ENCODE peak calls at places on chromosomes 6 and 20, in seven cellular contexts. One of them, this sample, is unnamed.

GRCh38 chr6:16949696-16950095 is 152.2 kb upstream of the STMND1 start:
- DNase-seq in H9: no peak
- DNase-seq in mesenchymal stem cell: no peak
- DNase-seq in mesendoderm: no peak
- DNase-seq in neuronal stem cell: no peak
- DNase-seq in H1: no peak
- DNase-seq in trophoblast cell: no peak
- DNase-seq in this sample: no peak

GRCh38 chr6:161186173-161186769 is 87.6 kb downstream of the AGPAT4 start:
- DNase-seq in H9: no peak
- DNase-seq in mesenchymal stem cell: peak
- DNase-seq in mesendoderm: no peak
- DNase-seq in neuronal stem cell: no peak
- DNase-seq in H1: no peak
- DNase-seq in trophoblast cell: peak
- DNase-seq in this sample: peak

GRCh38 chr6:13445005-13445743 is 42.2 kb downstream of the GFOD1 start:
- DNase-seq in H9: no peak
- DNase-seq in mesenchymal stem cell: no peak
- DNase-seq in mesendoderm: no peak
- DNase-seq in neuronal stem cell: no peak
- DNase-seq in H1: no peak
- DNase-seq in trophoblast cell: peak
- DNase-seq in this sample: peak

GRCh38 chr6:36210157-36210556 is 13.6 kb downstream of the BRPF3 start:
- DNase-seq in H9: no peak
- DNase-seq in mesenchymal stem cell: no peak
- DNase-seq in mesendoderm: no peak
- DNase-seq in neuronal stem cell: no peak
- DNase-seq in H1: no peak
- DNase-seq in trophoblast cell: no peak
- DNase-seq in this sample: no peak

GRCh38 chr6:73722318-73723060 is 26.5 kb downstream of the CD109 start:
- DNase-seq in H9: no peak
- DNase-seq in mesenchymal stem cell: peak
- DNase-seq in mesendoderm: no peak
- DNase-seq in neuronal stem cell: no peak
- DNase-seq in H1: no peak
- DNase-seq in trophoblast cell: peak
- DNase-seq in this sample: peak

GRCh38 chr6:162864901-162865300 is 137.1 kb downstream of the PACRG start:
- DNase-seq in H9: no peak
- DNase-seq in mesenchymal stem cell: no peak
- DNase-seq in mesendoderm: no peak
- DNase-seq in neuronal stem cell: no peak
- DNase-seq in H1: no peak
- DNase-seq in trophoblast cell: no peak
- DNase-seq in this sample: no peak

GRCh38 chr20:51457281-51457932 is 85.1 kb downstream of the NFATC2 start:
- DNase-seq in H9: no peak
- DNase-seq in mesenchymal stem cell: peak
- DNase-seq in mesendoderm: no peak
- DNase-seq in neuronal stem cell: no peak
- DNase-seq in H1: no peak
- DNase-seq in trophoblast cell: no peak
- DNase-seq in this sample: peak

GRCh38 chr6:14596410-14596809 is 478.8 kb downstream of the CD83 start:
- DNase-seq in H9: no peak
- DNase-seq in mesenchymal stem cell: peak
- DNase-seq in mesendoderm: peak
- DNase-seq in neuronal stem cell: no peak
- DNase-seq in H1: no peak
- DNase-seq in trophoblast cell: peak
- DNase-seq in this sample: peak

GRCh38 chr6:152129606-152130249 is 322.2 kb downstream of the ESR1 start:
- DNase-seq in H9: peak
- DNase-seq in mesenchymal stem cell: peak
- DNase-seq in mesendoderm: peak
- DNase-seq in neuronal stem cell: no peak
- DNase-seq in H1: no peak
- DNase-seq in trophoblast cell: peak
- DNase-seq in this sample: peak

GRCh38 chr6:21270501-21271290 is 322.9 kb upstream of the SOX4 start:
- DNase-seq in H9: no peak
- DNase-seq in mesenchymal stem cell: no peak
- DNase-seq in mesendoderm: no peak
- DNase-seq in neuronal stem cell: no peak
- DNase-seq in H1: no peak
- DNase-seq in trophoblast cell: no peak
- DNase-seq in this sample: no peak

GRCh38 chr6:31806470-31807272 is at the start of gene LSM2:
- DNase-seq in H9: peak
- DNase-seq in mesenchymal stem cell: peak
- DNase-seq in mesendoderm: peak
- DNase-seq in neuronal stem cell: peak
- DNase-seq in H1: no peak
- DNase-seq in trophoblast cell: peak
- DNase-seq in this sample: peak

GRCh38 chr6:64861039-64861651 is 845.9 kb downstream of the EYS start:
- DNase-seq in H9: no peak
- DNase-seq in mesenchymal stem cell: no peak
- DNase-seq in mesendoderm: no peak
- DNase-seq in neuronal stem cell: no peak
- DNase-seq in H1: no peak
- DNase-seq in trophoblast cell: no peak
- DNase-seq in this sample: no peak

GRCh38 chr20:44247131-44247571 is at the start of gene GDAP1L1:
- DNase-seq in H9: peak
- DNase-seq in mesenchymal stem cell: no peak
- DNase-seq in mesendoderm: peak
- DNase-seq in neuronal stem cell: peak
- DNase-seq in H1: no peak
- DNase-seq in trophoblast cell: no peak
- DNase-seq in this sample: no peak

GRCh38 chr6:163836916-163837660 is 422.6 kb downstream of the QKI start:
- DNase-seq in H9: no peak
- DNase-seq in mesenchymal stem cell: no peak
- DNase-seq in mesendoderm: no peak
- DNase-seq in neuronal stem cell: no peak
- DNase-seq in H1: no peak
- DNase-seq in trophoblast cell: no peak
- DNase-seq in this sample: no peak

GRCh38 chr6:21201673-21202430 is 391.7 kb upstream of the SOX4 start:
- DNase-seq in H9: no peak
- DNase-seq in mesenchymal stem cell: no peak
- DNase-seq in mesendoderm: no peak
- DNase-seq in neuronal stem cell: no peak
- DNase-seq in H1: no peak
- DNase-seq in trophoblast cell: no peak
- DNase-seq in this sample: no peak

GRCh38 chr6:38728203-38728602 is 13.1 kb downstream of the DNAH8 start:
- DNase-seq in H9: no peak
- DNase-seq in mesenchymal stem cell: no peak
- DNase-seq in mesendoderm: no peak
- DNase-seq in neuronal stem cell: no peak
- DNase-seq in H1: no peak
- DNase-seq in trophoblast cell: no peak
- DNase-seq in this sample: no peak

GRCh38 chr6:41984623-41985022 is 43.0 kb upstream of the CCND3 start:
- DNase-seq in H9: no peak
- DNase-seq in mesenchymal stem cell: no peak
- DNase-seq in mesendoderm: no peak
- DNase-seq in neuronal stem cell: no peak
- DNase-seq in H1: no peak
- DNase-seq in trophoblast cell: no peak
- DNase-seq in this sample: no peak

DNA sequence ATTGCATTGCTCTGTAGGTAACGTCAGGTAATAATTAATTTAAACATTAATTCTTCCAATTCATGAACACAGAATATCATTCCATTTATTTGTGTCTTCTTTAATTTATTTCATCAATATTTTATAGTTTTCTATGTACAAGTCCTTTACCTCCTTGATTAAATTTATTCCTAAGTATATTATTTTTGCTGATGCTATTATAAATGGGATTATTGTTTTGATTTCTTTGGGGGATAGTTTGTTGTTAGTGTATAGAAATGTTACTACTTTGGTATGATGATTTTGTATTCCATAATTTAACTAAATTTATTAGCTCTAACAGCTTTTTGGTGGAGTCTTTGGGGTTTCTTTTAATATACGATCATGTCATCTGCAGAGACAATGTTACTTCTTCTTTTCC is 44.7 kb upstream of the CCND3 start:
- DNase-seq in H9: no peak
- DNase-seq in mesenchymal stem cell: no peak
- DNase-seq in mesendoderm: no peak
- DNase-seq in neuronal stem cell: no peak
- DNase-seq in H1: no peak
- DNase-seq in trophoblast cell: no peak
- DNase-seq in this sample: no peak
- H3K18ac ChIP-seq in H9: no peak
- H3K18ac ChIP-seq in mesenchymal stem cell: no peak
- H3K18ac ChIP-seq in mesendoderm: no peak
- H3K18ac ChIP-seq in neuronal stem cell: no peak
- H3K18ac ChIP-seq in H1: no peak
- H3K18ac ChIP-seq in trophoblast cell: no peak
- H3K18ac ChIP-seq in this sample: no peak

GRCh38 chr6:155316419-155316818 is 2.1 kb upstream of the TFB1M start:
- DNase-seq in H9: no peak
- DNase-seq in mesenchymal stem cell: no peak
- DNase-seq in mesendoderm: no peak
- DNase-seq in neuronal stem cell: no peak
- DNase-seq in H1: no peak
- DNase-seq in trophoblast cell: no peak
- DNase-seq in this sample: no peak

GRCh38 chr6:155314092-155314772 is at the start of gene TFB1M:
- DNase-seq in H9: peak
- DNase-seq in mesenchymal stem cell: peak
- DNase-seq in mesendoderm: peak
- DNase-seq in neuronal stem cell: peak
- DNase-seq in H1: peak
- DNase-seq in trophoblast cell: peak
- DNase-seq in this sample: peak

GRCh38 chr6:155315516-155315871 is 1.2 kb upstream of the TFB1M start:
- DNase-seq in H9: no peak
- DNase-seq in mesenchymal stem cell: peak
- DNase-seq in mesendoderm: no peak
- DNase-seq in neuronal stem cell: no peak
- DNase-seq in H1: no peak
- DNase-seq in trophoblast cell: no peak
- DNase-seq in this sample: no peak

GRCh38 chr6:155313602-155314091 is 637 bp downstream of the TFB1M start:
- DNase-seq in H9: no peak
- DNase-seq in mesenchymal stem cell: no peak
- DNase-seq in mesendoderm: no peak
- DNase-seq in neuronal stem cell: no peak
- DNase-seq in H1: no peak
- DNase-seq in trophoblast cell: peak
- DNase-seq in this sample: no peak

DNA sequence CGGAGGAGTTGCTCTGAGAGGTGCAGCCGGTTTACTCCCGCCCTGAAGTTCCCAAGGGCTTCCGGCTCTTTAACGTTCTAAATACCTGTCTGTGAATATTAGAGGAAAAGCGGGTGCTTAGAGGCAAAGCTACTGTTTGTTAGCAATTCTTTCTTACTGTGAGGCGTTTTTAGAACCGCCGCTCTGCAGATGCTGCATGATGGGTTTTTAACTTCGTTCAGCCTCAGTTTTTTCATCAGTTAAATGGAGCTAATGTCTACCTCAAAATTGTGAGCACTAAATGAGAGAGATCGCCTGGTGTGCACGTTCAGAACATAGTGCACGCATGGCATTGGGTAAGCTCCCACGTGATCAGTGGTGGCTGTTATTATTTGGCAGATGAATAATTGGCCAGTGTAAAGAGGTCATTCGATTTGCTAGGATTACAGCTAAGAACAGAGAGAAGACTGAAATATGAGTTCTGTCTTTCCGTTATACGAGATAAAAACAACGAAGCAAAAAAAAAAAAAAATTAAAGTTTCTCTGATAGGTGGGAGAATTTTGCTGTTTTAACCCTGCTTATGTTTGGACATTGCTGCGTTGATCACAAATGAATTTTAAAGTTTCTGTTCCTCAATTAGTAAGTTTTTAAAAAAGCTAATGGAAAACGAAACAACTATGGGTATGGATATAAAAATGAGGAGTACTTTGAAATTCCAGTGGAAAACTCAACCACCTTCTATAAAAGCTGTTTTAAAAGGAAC is 660 bp upstream of the TFB1M start:
- DNase-seq in H9: no peak
- DNase-seq in mesenchymal stem cell: peak
- DNase-seq in mesendoderm: no peak
- DNase-seq in neuronal stem cell: no peak
- DNase-seq in H1: no peak
- DNase-seq in trophoblast cell: no peak
- DNase-seq in this sample: peak
- H3K18ac ChIP-seq in H9: peak
- H3K18ac ChIP-seq in mesenchymal stem cell: peak
- H3K18ac ChIP-seq in mesendoderm: peak
- H3K18ac ChIP-seq in neuronal stem cell: no peak
- H3K18ac ChIP-seq in H1: peak
- H3K18ac ChIP-seq in trophoblast cell: no peak
- H3K18ac ChIP-seq in this sample: peak

DNA sequence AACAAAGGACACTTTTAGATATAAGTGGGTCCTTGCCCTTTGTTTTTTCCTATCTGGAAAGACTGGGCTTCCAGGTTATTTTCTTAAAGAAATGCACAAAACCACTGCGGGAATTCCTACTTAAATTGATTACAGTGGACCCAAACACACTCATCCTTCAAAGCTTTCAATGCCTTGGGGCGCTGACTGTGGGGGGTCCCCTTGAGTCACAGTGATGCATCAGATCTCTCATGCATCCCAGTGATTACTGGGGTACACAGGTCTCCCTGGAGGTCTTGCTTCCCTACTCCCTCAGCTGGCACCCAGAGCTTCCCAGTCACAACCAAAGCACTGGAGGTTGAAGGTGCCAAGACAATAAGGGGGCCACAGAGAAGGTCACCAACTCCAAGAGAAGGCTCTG is 20.7 kb downstream of the ABHD12 start:
- DNase-seq in H9: no peak
- DNase-seq in mesenchymal stem cell: no peak
- DNase-seq in mesendoderm: no peak
- DNase-seq in neuronal stem cell: no peak
- DNase-seq in H1: no peak
- DNase-seq in trophoblast cell: no peak
- DNase-seq in this sample: no peak
- H3K18ac ChIP-seq in H9: no peak
- H3K18ac ChIP-seq in mesenchymal stem cell: no peak
- H3K18ac ChIP-seq in mesendoderm: no peak
- H3K18ac ChIP-seq in neuronal stem cell: no peak
- H3K18ac ChIP-seq in H1: no peak
- H3K18ac ChIP-seq in trophoblast cell: no peak
- H3K18ac ChIP-seq in this sample: no peak

DNA sequence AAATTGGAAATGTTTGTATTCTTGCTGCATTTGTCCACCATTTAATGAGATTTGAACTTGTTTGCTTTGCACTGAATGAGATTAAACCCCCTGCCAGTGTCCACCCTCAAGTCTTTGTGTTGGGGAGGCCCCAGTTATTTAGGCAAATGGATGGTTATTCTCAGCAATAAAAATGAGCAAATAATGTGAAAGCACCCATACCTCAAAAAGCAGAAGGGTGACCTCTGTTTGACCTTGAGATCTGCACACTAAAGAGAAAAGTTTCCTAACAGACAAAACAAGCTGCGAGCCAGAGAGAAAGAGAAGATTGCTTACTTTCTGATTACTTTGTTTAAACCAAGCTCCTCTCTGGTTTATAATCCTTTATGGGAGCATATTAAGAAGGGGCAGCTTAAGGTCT is 30.4 kb upstream of the TRERF1 start:
- DNase-seq in H9: no peak
- DNase-seq in mesenchymal stem cell: peak
- DNase-seq in mesendoderm: no peak
- DNase-seq in neuronal stem cell: no peak
- DNase-seq in H1: no peak
- DNase-seq in trophoblast cell: no peak
- DNase-seq in this sample: peak
- H3K18ac ChIP-seq in H9: no peak
- H3K18ac ChIP-seq in mesenchymal stem cell: no peak
- H3K18ac ChIP-seq in mesendoderm: no peak
- H3K18ac ChIP-seq in neuronal stem cell: no peak
- H3K18ac ChIP-seq in H1: no peak
- H3K18ac ChIP-seq in trophoblast cell: no peak
- H3K18ac ChIP-seq in this sample: no peak

This sample was measured in IMR-90.